ENCODE peak calls at places on chromosomes 11 and 22, in five cellular contexts. H, I, S, U and A are unnamed samples.

GRCh38 chr11:17221968-17222367 is 14.2 kb upstream of the PIK3C2A start:
- DNase-seq in H (no peak), U (no peak), S (no peak), I (no peak), A (no peak)

GRCh38 chr11:36056160-36056751 is 112.4 kb downstream of the LDLRAD3 start:
- DNase-seq in U (no peak), H (no peak), S (no peak), I (no peak), A (no peak)

GRCh38 chr11:127493330-127493729 is 492.8 kb upstream of the KIRREL3 start:
- DNase-seq in S (no peak), H (no peak), I (no peak), U (no peak), A (no peak)

GRCh38 chr11:123235117-123235686 is 40.2 kb upstream of the CLMP start:
- DNase-seq in U (peak), I (peak), H (peak), S (peak), A (peak)

GRCh38 chr22:50576070-50576469 is 2.2 kb downstream of the CPT1B start:
- DNase-seq in U (no peak), I (no peak), H (no peak), S (no peak), A (no peak)

GRCh38 chr11:132590986-132591385 is 941.3 kb downstream of the OPCML start:
- DNase-seq in U (no peak), I (no peak), H (no peak), S (no peak), A (no peak)

GRCh38 chr11:79465160-79465559 is 24.3 kb upstream of the TENM4 start:
- DNase-seq in S (no peak), H (no peak), U (no peak), I (no peak), A (no peak)

GRCh38 chr22:42792909-42793847 is 63.9 kb downstream of the ARFGAP3 start:
- DNase-seq in S (no peak), U (no peak), I (no peak), H (peak), A (no peak)

GRCh38 chr11:120186799-120187591 is 23.8 kb upstream of the OAF start:
- DNase-seq in I (no peak), S (no peak), H (peak), U (no peak), A (no peak)

GRCh38 chr11:2531277-2531986 is 86.6 kb downstream of the KCNQ1 start:
- DNase-seq in S (peak), H (peak), U (peak), I (peak), A (peak)